ENCODE peak calls at places on chromosome 14, in six cellular contexts. L is progenitor cell of endocrine pancreas, O is NCI-H2029 treated with DMSO at 0.1 percent for 48 hours, D is Karpas-422, U is head of caudate nucleus, V is DMS153. N is an unnamed sample.

GRCh38 chr14:104550849-104551728 is 28.5 kb upstream of the C14orf180 start:
- DNase-seq in O (no peak), D (peak), V (no peak), L (no peak), U (no peak), N (no peak)

GRCh38 chr14:71248204-71248603 is 340.9 kb downstream of the PCNX1 start:
- DNase-seq in L (no peak), V (no peak), O (no peak), D (no peak), U (no peak), N (no peak)

GRCh38 chr14:68140111-68140741 is 320.6 kb downstream of the RAD51B start:
- DNase-seq in L (no peak), U (no peak), D (no peak), V (peak), O (no peak), N (no peak)

GRCh38 chr14:73491256-73491976 is 683 bp downstream of the RIOX1 start:
- DNase-seq in O (no peak), U (peak), V (peak), D (peak), L (peak), N (peak)

GRCh38 chr14:64725360-64725815 is 21.2 kb downstream of the PLEKHG3 start:
- DNase-seq in U (no peak), V (no peak), O (no peak), D (peak), L (no peak), N (no peak)

GRCh38 chr14:89214221-89214965 is 202.6 kb downstream of the FOXN3 start:
- DNase-seq in V (peak), D (no peak), O (peak), U (peak), L (no peak), N (no peak)

GRCh38 chr14:34628681-34629135 is 1.2 kb downstream of the SNX6 start:
- DNase-seq in U (no peak), D (peak), V (no peak), L (no peak), O (no peak), N (peak)

GRCh38 chr14:55117816-55118441 is 11.1 kb upstream of the LGALS3 start:
- DNase-seq in L (no peak), V (peak), O (no peak), D (no peak), U (no peak), N (no peak)

GRCh38 chr14:87993485-87993809 is 465 bp upstream of the GALC start:
- DNase-seq in L (no peak), U (no peak), D (no peak), O (no peak), V (no peak), N (no peak)

GRCh38 chr14:22668417-22668816 is 24.3 kb upstream of the OR6J1 start:
- DNase-seq in O (no peak), V (no peak), U (no peak), D (peak), L (no peak), N (no peak)

GRCh38 chr14:78758333-78758732 is 588.2 kb downstream of the NRXN3 start:
- DNase-seq in D (peak), O (no peak), U (no peak), V (peak), L (no peak), N (no peak)

GRCh38 chr14:61358812-61359211 is 37.4 kb downstream of the PRKCH start:
- DNase-seq in D (no peak), L (no peak), V (no peak), O (no peak), U (no peak), N (no peak)

GRCh38 chr14:61331992-61332657 is 10.7 kb downstream of the PRKCH start:
- DNase-seq in U (no peak), L (no peak), V (no peak), D (no peak), O (no peak), N (no peak)

GRCh38 chr14:84420236-84420635 is 1109.7 kb upstream of the FLRT2 start:
- DNase-seq in O (no peak), U (no peak), D (no peak), L (no peak), V (no peak), N (no peak)

GRCh38 chr14:104292084-104292970 is 153.9 kb downstream of the KIF26A start:
- DNase-seq in U (no peak), L (no peak), D (no peak), V (no peak), O (no peak), N (no peak)

GRCh38 chr14:20969336-20969735 is 14.0 kb downstream of the RNASE2 start:
- DNase-seq in O (no peak), D (no peak), L (no peak), V (no peak), U (no peak), N (no peak)

GRCh38 chr14:70873627-70874026 is 33.6 kb upstream of the PCNX1 start:
- DNase-seq in U (no peak), L (no peak), D (peak), O (no peak), V (no peak), N (no peak)

GRCh38 chr14:45028107-45028626 is 55.7 kb upstream of the PRPF39 start:
- DNase-seq in V (no peak), L (no peak), D (no peak), U (no peak), O (no peak), N (no peak)

GRCh38 chr14:73833530-73834257 is 17.9 kb upstream of the PTGR2 start:
- DNase-seq in O (no peak), D (no peak), U (peak), L (no peak), V (no peak), N (no peak)

GRCh38 chr14:34682787-34683321 is 31.5 kb downstream of the CFL2 start:
- DNase-seq in D (no peak), L (no peak), O (no peak), V (no peak), U (no peak), N (no peak)

GRCh38 chr14:69002069-69002468 is 23.0 kb upstream of the ACTN1 start:
- DNase-seq in O (no peak), V (no peak), U (no peak), D (no peak), L (no peak), N (no peak)

GRCh38 chr14:29459967-29460366 is 467.7 kb downstream of the PRKD1 start:
- DNase-seq in L (no peak), O (no peak), U (no peak), V (no peak), D (no peak), N (no peak)

GRCh38 chr14:96757456-96757855 is 39.7 kb upstream of the VRK1 start:
- DNase-seq in L (no peak), V (no peak), U (no peak), O (no peak), D (no peak), N (no peak)

GRCh38 chr14:64174922-64175782 is 119.0 kb downstream of the ESR2 start:
- DNase-seq in O (no peak), L (no peak), V (no peak), U (no peak), D (no peak), N (no peak)

GRCh38 chr14:66011855-66012254 is 474.3 kb upstream of the CCDC196 start:
- DNase-seq in V (no peak), O (no peak), U (no peak), L (no peak), D (peak), N (no peak)

GRCh38 chr14:99667045-99667444 is 17.1 kb upstream of the CYP46A1 start:
- DNase-seq in V (no peak), D (no peak), L (no peak), O (no peak), U (no peak), N (no peak)

GRCh38 chr14:73422515-73422914 is 35.8 kb downstream of the NUMB start:
- DNase-seq in U (no peak), D (no peak), V (peak), L (no peak), O (no peak), N (no peak)

GRCh38 chr14:54002653-54003052 is 46.0 kb upstream of the BMP4 start:
- DNase-seq in U (no peak), O (no peak), V (no peak), L (no peak), D (no peak), N (no peak)

GRCh38 chr14:21066882-21067502 is 3.1 kb upstream of the ARHGEF40 start:
- DNase-seq in D (peak), O (no peak), L (no peak), V (peak), U (no peak), N (no peak)

GRCh38 chr14:55432628-55433027 is 7.8 kb downstream of the TBPL2 start:
- DNase-seq in L (no peak), U (no peak), D (no peak), O (no peak), V (no peak), N (no peak)

GRCh38 chr14:100761481-100761880 is 34.8 kb downstream of the DLK1 start:
- DNase-seq in D (no peak), O (no peak), V (no peak), L (no peak), U (no peak), N (no peak)

GRCh38 chr14:78697341-78697740 is 527.2 kb downstream of the NRXN3 start:
- DNase-seq in V (peak), U (no peak), L (no peak), D (peak), O (peak), N (no peak)

GRCh38 chr14:39109893-39110715 is 4.0 kb upstream of the GEMIN2 start:
- DNase-seq in U (no peak), O (no peak), L (no peak), D (peak), V (no peak), N (no peak)

GRCh38 chr14:100393362-100393761 is 70.2 kb downstream of the SLC25A47 start:
- DNase-seq in U (no peak), L (no peak), V (no peak), O (no peak), D (no peak), N (no peak)

GRCh38 chr14:50647753-50648152 is 20.4 kb downstream of the SAV1 start:
- DNase-seq in V (no peak), D (no peak), O (no peak), U (no peak), L (no peak), N (no peak)

GRCh38 chr14:75559451-75560187 is 18.8 kb upstream of the FLVCR2 start:
- DNase-seq in V (peak), U (no peak), L (no peak), D (no peak), O (no peak), N (peak)

GRCh38 chr14:61568572-61569011 is 126.7 kb upstream of the HIF1A start:
- DNase-seq in V (peak), L (peak), O (no peak), D (peak), U (peak), N (peak)

GRCh38 chr14:51328089-51328941 is 88.3 kb downstream of the TMX1 start:
- DNase-seq in D (no peak), U (no peak), L (no peak), V (no peak), O (no peak), N (no peak)

GRCh38 chr14:35292770-35293561 is 784 bp downstream of the PSMA6 start:
- DNase-seq in D (no peak), V (no peak), O (peak), L (no peak), U (no peak), N (no peak)